ENCODE peak calls at places on chromosomes 5 and 9, in eight cellular contexts. Q is pancreas, D is hepatocyte, J is cardiac muscle cell, X is heart right ventricle, F is breast epithelium, N is kidney epithelial cell, E is IMR-90. Z is an unnamed sample.
A peak's percentile ranks its signal among the peaks of the same experiment; 100 is the strongest.

GRCh38 chr9:117343416-117343815 is 71.4 kb downstream of the ASTN2 start:
- DNase-seq in Q (no peak), D (no peak), J (no peak), X (no peak), F (no peak), N (no peak), E (no peak), Z (no peak)

GRCh38 chr5:5454405-5454804 is 31.9 kb downstream of the ICE1 start:
- DNase-seq in Q (peak; percentile 34), D (peak; percentile 38), J (no peak), X (no peak), F (no peak), N (no peak), E (no peak), Z (no peak)

GRCh38 chr5:174837919-174838902 is 113.8 kb downstream of the MSX2 start:
- DNase-seq in Q (no peak), D (peak; percentile 29), J (peak; percentile 28), X (no peak), F (no peak), N (peak; percentile 14), E (peak; percentile 24), Z (no peak)

GRCh38 chr5:65037845-65038815 is 269.4 kb downstream of the CWC27 start:
- DNase-seq in Q (no peak), D (peak; percentile 50), J (no peak), X (peak; percentile 53), F (no peak), N (no peak), E (no peak), Z (peak; percentile 40)

GRCh38 chr5:90446961-90447360 is 27.6 kb downstream of the MBLAC2 start:
- DNase-seq in Q (no peak), D (no peak), J (no peak), X (no peak), F (no peak), N (no peak), E (peak; percentile 33), Z (no peak)

GRCh38 chr5:116573617-116574431 is 799 bp downstream of the SEMA6A start:
- DNase-seq in Q (peak; percentile 24), D (peak; percentile 43), J (peak; percentile 48), X (peak; percentile 13), F (no peak), N (no peak), E (no peak), Z (peak; percentile 50)

GRCh38 chr5:108212775-108213346 is 169.0 kb downstream of the FBXL17 start:
- DNase-seq in Q (no peak), D (peak; percentile 52), J (peak; percentile 60), X (no peak), F (no peak), N (peak; percentile 4), E (peak; percentile 70), Z (no peak)

GRCh38 chr9:137158625-137159024 is 11.2 kb downstream of the LRRC26 start:
- DNase-seq in Q (no peak), D (no peak), J (no peak), X (no peak), F (no peak), N (no peak), E (no peak), Z (no peak)

GRCh38 chr9:72207278-72207677 is 58.0 kb downstream of the GDA start:
- DNase-seq in Q (no peak), D (no peak), J (no peak), X (no peak), F (no peak), N (no peak), E (no peak), Z (no peak)

GRCh38 chr9:72200452-72200851 is 51.2 kb downstream of the GDA start:
- DNase-seq in Q (no peak), D (no peak), J (no peak), X (no peak), F (no peak), N (no peak), E (no peak), Z (no peak)

GRCh38 chr9:72205513-72205912 is 56.3 kb downstream of the GDA start:
- DNase-seq in Q (peak; percentile 21), D (no peak), J (no peak), X (no peak), F (no peak), N (no peak), E (no peak), Z (no peak)

GRCh38 chr9:72204062-72204461 is 54.8 kb downstream of the GDA start:
- DNase-seq in Q (no peak), D (no peak), J (no peak), X (no peak), F (no peak), N (no peak), E (no peak), Z (no peak)

DNA sequence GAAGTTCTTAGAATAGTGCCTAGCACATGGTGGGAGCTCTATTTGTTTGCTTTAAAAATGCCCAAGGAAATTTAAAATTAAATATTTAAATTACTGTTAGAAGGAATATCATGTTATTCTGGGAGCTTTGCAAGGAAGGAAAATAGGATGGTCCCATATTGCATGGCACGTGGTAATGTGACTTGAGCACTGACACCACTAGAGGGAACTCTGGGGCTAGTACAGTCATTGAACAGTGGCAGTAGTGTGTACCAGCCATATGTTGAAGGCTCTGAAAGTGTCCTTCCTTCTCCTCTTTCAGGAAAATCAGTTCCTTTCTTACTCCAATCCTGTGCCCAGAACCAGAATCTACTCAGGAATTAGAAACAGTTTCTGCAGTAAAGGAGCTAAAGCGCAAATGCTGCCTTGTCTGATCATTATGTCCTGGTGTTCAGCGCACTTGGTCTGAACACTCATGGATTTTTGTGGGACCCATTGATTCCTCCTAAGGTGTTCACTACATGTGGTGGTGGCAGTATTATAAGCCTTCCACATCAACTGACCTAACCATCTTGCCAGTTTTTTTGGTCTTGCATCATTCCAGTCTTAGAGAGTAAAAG is 54.1 kb downstream of the GDA start:
- DNase-seq in Q (peak; percentile 20), D (peak; percentile 64), J (peak; percentile 42), X (peak; percentile 4), F (no peak), N (no peak), E (peak; percentile 22), Z (peak; percentile 27)
- TF ChIP-seq CTCF in Q (peak; percentile 15), D (peak; percentile 48), J (peak; percentile 60), X (peak; percentile 22), F (no peak), N (peak; percentile 68), E (peak; percentile 41), Z (peak; percentile 68)

DNA sequence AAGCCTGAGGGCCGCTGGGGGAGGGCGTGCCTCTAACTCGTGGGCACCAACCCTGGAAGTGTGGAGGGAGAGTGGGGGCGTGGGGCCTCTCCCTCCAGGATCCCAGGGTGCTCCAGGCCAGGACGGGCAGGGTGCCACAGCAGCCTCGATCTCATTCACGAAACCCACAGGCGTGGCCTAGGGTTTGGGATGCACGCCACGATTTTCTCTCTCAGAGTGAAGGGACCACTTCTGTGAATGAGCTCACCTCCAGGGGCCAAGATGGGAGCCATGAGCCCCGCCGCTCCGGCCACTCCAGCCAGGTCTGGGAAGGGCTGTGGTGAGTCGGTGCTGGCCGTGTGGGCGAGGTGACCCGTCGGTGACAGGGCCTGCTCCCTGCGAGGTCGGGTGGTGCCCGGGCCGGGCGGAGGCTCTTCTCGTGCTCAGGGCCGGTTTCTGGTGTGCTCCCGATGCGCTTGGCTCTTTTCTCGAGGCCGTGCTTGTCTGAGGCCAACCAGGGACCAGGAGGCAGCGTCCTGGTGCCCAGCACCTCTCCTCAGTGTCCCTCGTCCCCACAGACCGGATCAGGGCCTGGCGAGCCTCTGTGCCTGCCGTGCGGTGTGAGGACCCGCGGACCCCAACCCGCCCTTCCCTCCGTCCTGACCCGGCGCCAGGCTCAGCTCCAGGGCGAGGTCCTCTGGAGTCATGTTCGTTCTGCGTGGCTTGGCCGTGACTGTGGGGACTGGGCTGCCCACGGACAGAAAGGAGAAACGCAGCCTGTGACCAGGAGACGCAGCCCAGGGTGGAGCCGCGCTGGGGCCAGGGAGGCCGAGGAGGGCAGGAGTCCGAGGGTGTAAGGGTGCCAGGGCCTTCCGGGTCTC is 31.0 kb downstream of the TPPP start:
- DNase-seq in Q (no peak), D (no peak), J (no peak), X (no peak), F (no peak), N (no peak), E (no peak), Z (peak; percentile 9)
- H3K36me3 ChIP-seq in Q (no peaks in the 10 kb centered on the region), D (no peaks in the 10 kb centered on the region), J (no peaks in the 10 kb centered on the region), X (peaks cover 5% of the 10 kb centered on the region), F (no peaks in the 10 kb centered on the region), N (peaks cover 2% of the 10 kb centered on the region), E (peaks cover 7% of the 10 kb centered on the region), Z (peaks cover 47% of the 10 kb centered on the region)

GRCh38 chr5:135205616-135206349 is 171.8 kb upstream of the PITX1 start:
- DNase-seq in Q (no peak), D (no peak), J (no peak), X (no peak), F (peak; percentile 7), N (no peak), E (peak; percentile 87), Z (no peak)

GRCh38 chr5:135203593-135204036 is 169.6 kb upstream of the PITX1 start:
- DNase-seq in Q (no peak), D (no peak), J (no peak), X (no peak), F (no peak), N (no peak), E (no peak), Z (no peak)

GRCh38 chr5:135203019-135203418 is 169.0 kb upstream of the PITX1 start:
- DNase-seq in Q (no peak), D (no peak), J (no peak), X (no peak), F (no peak), N (no peak), E (no peak), Z (no peak)

GRCh38 chr5:135206862-135207261 is 172.8 kb upstream of the PITX1 start:
- DNase-seq in Q (no peak), D (no peak), J (no peak), X (no peak), F (peak; percentile 2), N (no peak), E (no peak), Z (no peak)

GRCh38 chr5:135204151-135204600 is 170.1 kb upstream of the PITX1 start:
- DNase-seq in Q (no peak), D (no peak), J (no peak), X (no peak), F (no peak), N (no peak), E (peak; percentile 53), Z (no peak)
- TF ChIP-seq CTCF in Q (no peak), D (peak; percentile 21), J (peak; percentile 38), X (no peak), F (no peak), N (peak; percentile 46), E (peak; percentile 36), Z (peak; percentile 49)

GRCh38 chr5:119330367-119331183 is 25.2 kb upstream of the TNFAIP8 start:
- DNase-seq in Q (no peak), D (no peak), J (no peak), X (no peak), F (no peak), N (no peak), E (no peak), Z (no peak)

GRCh38 chr5:119331566-119332095 is 24.2 kb upstream of the TNFAIP8 start:
- DNase-seq in Q (no peak), D (no peak), J (no peak), X (no peak), F (no peak), N (no peak), E (no peak), Z (no peak)

GRCh38 chr5:119333421-119333851 is 22.4 kb upstream of the TNFAIP8 start:
- DNase-seq in Q (no peak), D (no peak), J (no peak), X (no peak), F (no peak), N (no peak), E (peak; percentile 21), Z (no peak)

GRCh38 chr5:119335261-119335677 is 20.6 kb upstream of the TNFAIP8 start:
- DNase-seq in Q (no peak), D (no peak), J (no peak), X (no peak), F (no peak), N (no peak), E (no peak), Z (no peak)

DNA sequence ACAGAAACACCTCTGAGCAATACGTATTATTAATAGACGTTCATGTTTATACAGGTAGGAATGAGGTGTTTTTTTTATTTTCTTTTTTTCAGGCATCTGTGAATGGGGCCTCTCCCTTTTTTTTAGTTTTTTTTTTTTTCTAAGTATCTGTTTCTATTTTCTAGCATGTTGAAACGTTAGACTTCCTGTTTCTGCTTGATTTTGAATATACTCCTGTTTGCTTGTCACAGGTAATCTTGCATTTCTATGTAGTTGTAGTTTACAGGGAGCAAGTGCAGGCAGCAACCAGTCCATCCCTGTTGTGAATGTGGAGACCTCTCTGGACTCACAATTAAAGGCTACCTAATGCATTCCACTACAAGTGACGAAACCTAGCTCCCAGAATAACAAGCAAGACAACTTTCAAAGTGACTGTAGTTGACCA is 22.8 kb upstream of the TNFAIP8 start:
- DNase-seq in Q (no peak), D (no peak), J (no peak), X (no peak), F (no peak), N (no peak), E (no peak), Z (no peak)
- H3K36me3 ChIP-seq in Q (no peaks in the 10 kb centered on the region), D (no peaks in the 10 kb centered on the region), J (no peaks in the 10 kb centered on the region), X (no peaks in the 10 kb centered on the region), F (no peaks in the 10 kb centered on the region), N (peaks cover 1% of the 10 kb centered on the region), E (no peaks in the 10 kb centered on the region), Z (no peaks in the 10 kb centered on the region)

Z was measured in BE2C.